ENCODE peak calls at places on chromosomes 3 and 15, in five cellular contexts. R is heart left ventricle, V is H9, N is A549, H is OCI-LY7. L is an unnamed sample. For H3K4me1, the result is how much of the 10 kb centered on the place peaks cover.

GRCh38 chr3:33144433-33144832 is 30.6 kb downstream of the CRTAP start:
- DNase-seq in R (no peak), V (peak), N (peak), H (peak), L (no peak)

GRCh38 chr15:89087066-89087829 is 1.0 kb upstream of the ABHD2 start:
- DNase-seq in R (no peak), V (no peak), N (no peak), H (no peak), L (no peak)

GRCh38 chr3:171806200-171807128 is 3.8 kb downstream of the PLD1 start:
- DNase-seq in R (no peak), V (no peak), N (peak), H (no peak), L (no peak)

GRCh38 chr15:51714162-51714561 is 23.3 kb downstream of the LYSMD2 start:
- DNase-seq in R (no peak), V (no peak), N (no peak), H (no peak), L (no peak)

GRCh38 chr3:140053011-140053702 is 118.2 kb downstream of the CLSTN2 start:
- DNase-seq in R (no peak), V (no peak), N (no peak), H (no peak), L (peak)

GRCh38 chr3:25454411-25454927 is 26.4 kb downstream of the RARB start:
- DNase-seq in R (no peak), V (no peak), N (no peak), H (no peak), L (peak)

GRCh38 chr15:22810735-22811338 is 24.4 kb downstream of the NIPA1 start:
- DNase-seq in R (no peak), V (no peak), N (no peak), H (no peak), L (no peak)

GRCh38 chr3:161576733-161577510 is 80.3 kb downstream of the OTOL1 start:
- DNase-seq in R (no peak), V (no peak), N (no peak), H (no peak), L (no peak)

GRCh38 chr15:90780916-90781315 is 63.8 kb downstream of the BLM start:
- DNase-seq in R (no peak), V (no peak), N (no peak), H (peak), L (no peak)

GRCh38 chr3:170949211-170949610 is 40.8 kb upstream of the EIF5A2 start:
- DNase-seq in R (no peak), V (no peak), N (no peak), H (no peak), L (no peak)

GRCh38 chr3:36933540-36934296 is 11.1 kb downstream of the TRANK1 start:
- DNase-seq in R (no peak), V (no peak), N (no peak), H (no peak), L (no peak)

GRCh38 chr3:193815246-193816027 is 222.4 kb downstream of the OPA1 start:
- DNase-seq in R (no peak), V (no peak), N (no peak), H (no peak), L (no peak)

GRCh38 chr3:193812078-193812725 is 219.2 kb downstream of the OPA1 start:
- DNase-seq in R (no peak), V (peak), N (no peak), H (no peak), L (no peak)

GRCh38 chr3:193812791-193813505 is 219.9 kb downstream of the OPA1 start:
- DNase-seq in R (no peak), V (peak), N (no peak), H (no peak), L (no peak)

GRCh38 chr3:193814166-193814565 is 221.2 kb downstream of the OPA1 start:
- DNase-seq in R (no peak), V (no peak), N (no peak), H (no peak), L (no peak)

DNA sequence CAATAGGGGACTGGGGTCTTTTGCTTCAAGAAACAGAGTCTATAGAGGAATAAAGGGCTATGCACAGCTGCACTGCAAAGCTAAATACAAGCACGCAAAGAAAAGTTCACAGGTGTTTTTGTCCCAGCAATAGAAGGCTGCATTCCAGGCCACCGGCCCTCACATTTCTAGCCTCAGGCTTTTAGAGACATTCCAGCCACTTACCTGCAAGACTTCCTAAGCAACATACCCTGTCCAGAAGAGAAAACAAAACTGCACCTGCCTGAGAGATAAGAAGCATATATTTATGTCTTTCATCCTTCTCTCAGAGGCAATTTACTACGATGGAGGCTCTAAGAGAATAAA is 220.5 kb downstream of the OPA1 start:
- DNase-seq in R (no peak), V (peak), N (no peak), H (no peak), L (peak)
- H3K4me1 ChIP-seq in R (under half), V (half or more), N (under half), H (under half), L (half or more)

DNA sequence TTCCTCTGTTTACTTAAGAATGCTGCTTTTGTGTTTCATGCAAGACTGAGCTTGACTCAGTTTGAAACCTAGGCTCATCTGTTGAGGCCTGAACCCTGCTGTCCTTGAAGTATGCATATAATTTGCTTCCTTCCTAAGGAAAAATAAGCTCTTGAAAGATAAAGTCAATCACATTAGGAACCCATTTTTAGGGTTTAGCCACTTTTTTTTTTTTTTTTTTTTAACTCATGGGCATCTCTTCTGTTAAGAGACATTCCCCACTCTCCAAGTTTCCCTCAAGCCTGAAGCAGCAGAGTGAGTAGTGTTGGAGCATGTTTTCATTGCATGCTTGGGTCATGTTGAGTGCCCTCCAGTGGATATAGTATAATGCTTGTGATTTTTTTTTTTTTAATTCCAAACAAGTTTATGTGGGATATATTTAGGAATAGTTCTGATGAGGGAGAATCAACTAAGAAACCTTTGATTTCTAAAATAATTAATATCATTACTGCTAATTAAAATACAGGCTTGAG is 3.6 kb downstream of the CTNNB1 start:
- DNase-seq in R (no peak), V (no peak), N (no peak), H (peak), L (peak)
- H3K4me1 ChIP-seq in R (half or more), V (under half), N (half or more), H (under half), L (under half)

GRCh38 chr3:123883111-123883510 is 1.0 kb downstream of the MYLK start:
- DNase-seq in R (no peak), V (no peak), N (no peak), H (no peak), L (no peak)
- H3K4me1 ChIP-seq in R (under half), V (under half), N (under half), H (under half), L (under half)

DNA sequence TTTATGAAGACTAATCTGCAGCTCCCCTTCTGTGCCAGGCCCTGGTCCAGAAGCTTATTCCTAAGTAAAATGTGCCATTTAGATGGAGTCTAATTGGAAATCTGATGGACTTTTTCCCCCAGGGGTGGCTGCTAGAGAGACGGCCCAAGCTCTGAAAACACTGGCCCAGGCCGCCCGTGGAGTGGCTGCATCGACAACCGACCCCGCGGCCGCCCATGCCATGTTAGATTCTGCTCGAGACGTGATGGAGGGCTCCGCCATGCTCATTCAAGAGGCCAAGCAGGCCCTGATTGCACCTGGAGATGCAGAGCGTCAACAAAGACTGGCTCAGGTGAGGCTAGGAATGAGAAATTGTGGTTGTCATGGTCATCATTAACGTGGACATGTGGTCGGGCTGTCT is 305.8 kb upstream of the TPM1 start:
- DNase-seq in R (no peak), V (no peak), N (no peak), H (no peak), L (no peak)
- H3K4me1 ChIP-seq in R (under half), V (under half), N (under half), H (under half), L (under half)

GRCh38 chr15:60916674-60917468 is 312.2 kb downstream of the RORA start:
- DNase-seq in R (peak), V (peak), N (peak), H (peak), L (peak)
- H3K4me1 ChIP-seq in R (under half), V (under half), N (under half), H (under half), L (under half)